ENCODE peak calls at places on chromosome 14, in six cellular contexts. One of them, this sample, is unnamed.

GRCh38 chr14:65783576-65783975 is 371.0 kb downstream of the FUT8 start:
- DNase-seq in Right ventricle myocardium superior: no peak
- DNase-seq in GM12865: no peak
- DNase-seq in endothelial cell: no peak
- DNase-seq in NCI-H524: no peak
- DNase-seq in NCI-H1436: no peak
- DNase-seq in this sample: no peak

GRCh38 chr14:74038015-74038859 is 19.1 kb downstream of the BBOF1 start:
- DNase-seq in NCI-H524: peak
- DNase-seq in endothelial cell: peak
- DNase-seq in Right ventricle myocardium superior: no peak
- DNase-seq in NCI-H1436: peak
- DNase-seq in GM12865: peak
- DNase-seq in this sample: no peak

GRCh38 chr14:104895207-104895785 is 29.4 kb upstream of the PLD4 start:
- DNase-seq in NCI-H1436: no peak
- DNase-seq in endothelial cell: peak
- DNase-seq in GM12865: peak
- DNase-seq in NCI-H524: no peak
- DNase-seq in Right ventricle myocardium superior: peak
- DNase-seq in this sample: peak

GRCh38 chr14:93045211-93045674 is 70.5 kb downstream of the ITPK1 start:
- DNase-seq in Right ventricle myocardium superior: no peak
- DNase-seq in endothelial cell: no peak
- DNase-seq in GM12865: no peak
- DNase-seq in NCI-H1436: peak
- DNase-seq in NCI-H524: peak
- DNase-seq in this sample: no peak

GRCh38 chr14:30861200-30861599 is 13.2 kb upstream of the COCH start:
- DNase-seq in GM12865: no peak
- DNase-seq in NCI-H524: no peak
- DNase-seq in NCI-H1436: no peak
- DNase-seq in endothelial cell: no peak
- DNase-seq in Right ventricle myocardium superior: no peak
- DNase-seq in this sample: no peak

GRCh38 chr14:56751471-56751870 is 58.8 kb downstream of the OTX2 start:
- DNase-seq in endothelial cell: peak
- DNase-seq in GM12865: no peak
- DNase-seq in Right ventricle myocardium superior: no peak
- DNase-seq in NCI-H1436: no peak
- DNase-seq in NCI-H524: peak
- DNase-seq in this sample: no peak

GRCh38 chr14:85165091-85165490 is 364.9 kb upstream of the FLRT2 start:
- DNase-seq in Right ventricle myocardium superior: no peak
- DNase-seq in NCI-H1436: no peak
- DNase-seq in NCI-H524: peak
- DNase-seq in GM12865: no peak
- DNase-seq in endothelial cell: no peak
- DNase-seq in this sample: no peak

GRCh38 chr14:49594347-49595089 is 4.2 kb upstream of the LRR1 start:
- DNase-seq in NCI-H524: peak
- DNase-seq in GM12865: peak
- DNase-seq in NCI-H1436: no peak
- DNase-seq in Right ventricle myocardium superior: no peak
- DNase-seq in endothelial cell: no peak
- DNase-seq in this sample: no peak

GRCh38 chr14:86882818-86883217 is 1110.2 kb downstream of the GALC start:
- DNase-seq in endothelial cell: no peak
- DNase-seq in Right ventricle myocardium superior: no peak
- DNase-seq in NCI-H524: no peak
- DNase-seq in GM12865: no peak
- DNase-seq in NCI-H1436: no peak
- DNase-seq in this sample: no peak

This sample was measured in psoas muscle.